ENCODE peak calls at places on chromosomes 1 and 21, in five cellular contexts. Z, L, P, F and Y are unnamed samples.

GRCh38 chr1:201156346-201156745 is 2.1 kb upstream of the TMEM9 start:
- DNase-seq in L (no peak), P (no peak), F (no peak), Z (peak; percentile 3), Y (no peak)

GRCh38 chr1:109791495-109792040 is 27.8 kb upstream of the EPS8L3 start:
- DNase-seq in P (peak; percentile 63), L (no peak), Z (peak; percentile 62), F (no peak), Y (no peak)

GRCh38 chr1:238340989-238341388 is 450.3 kb upstream of the ZP4 start:
- DNase-seq in F (no peak), Z (no peak), P (no peak), L (no peak), Y (no peak)

GRCh38 chr1:84795213-84795612 is 97.8 kb downstream of the LPAR3 start:
- DNase-seq in Z (no peak), L (no peak), P (no peak), F (no peak), Y (no peak)

GRCh38 chr1:173062156-173062938 is 11.6 kb upstream of the TNFSF18 start:
- DNase-seq in P (no peak), L (peak; percentile 52), Z (no peak), F (no peak), Y (peak; percentile 71)

GRCh38 chr1:47708658-47709301 is 270.9 kb downstream of the FOXD2 start:
- DNase-seq in P (peak; percentile 57), L (peak; percentile 18), F (no peak), Z (no peak), Y (no peak)

GRCh38 chr1:43864111-43865045 is 69.2 kb upstream of the ARTN start:
- DNase-seq in L (no peak), Z (no peak), P (no peak), F (no peak), Y (no peak)

GRCh38 chr21:14589855-14590563 is 43.9 kb upstream of the SAMSN1 start:
- DNase-seq in L (no peak), F (no peak), Z (no peak), P (no peak), Y (no peak)

GRCh38 chr1:93678491-93678890 is 3.1 kb downstream of the BCAR3 start:
- DNase-seq in L (no peak), F (no peak), Z (no peak), P (no peak), Y (no peak)

GRCh38 chr1:34398205-34398915 is 221.7 kb downstream of the C1orf94 start:
- DNase-seq in F (no peak), Z (no peak), P (no peak), L (no peak), Y (no peak)

GRCh38 chr1:192788184-192788583 is 20.7 kb upstream of the RGS2 start:
- DNase-seq in F (no peak), L (peak; percentile 62), P (peak; percentile 88), Z (no peak), Y (peak; percentile 71)

GRCh38 chr1:117753652-117754051 is 147.8 kb downstream of the TENT5C start:
- DNase-seq in L (peak; percentile 75), F (no peak), Z (no peak), P (no peak), Y (no peak)

GRCh38 chr21:28256420-28256831 is 736.3 kb downstream of the LTN1 start:
- DNase-seq in F (no peak), Z (no peak), L (peak; percentile 32), P (no peak), Y (no peak)

GRCh38 chr1:172135076-172135672 is 285.3 kb upstream of the C1orf105 start:
- DNase-seq in L (no peak), P (no peak), Z (no peak), F (no peak), Y (no peak)

GRCh38 chr1:230143534-230143933 is 76.5 kb downstream of the GALNT2 start:
- DNase-seq in L (no peak), P (no peak), F (no peak), Z (no peak), Y (no peak)

GRCh38 chr1:156923565-156924477 is 3.4 kb downstream of the LRRC71 start:
- DNase-seq in P (no peak), F (no peak), L (no peak), Z (no peak), Y (no peak)
- H3K4me3 ChIP-seq in P (no peak overlapping the region), F (no peak overlapping the region), L (peak overlapping the region; percentile 3), Z (no peak overlapping the region), Y (peak overlapping the region; percentile 20)

GRCh38 chr1:159675046-159675445 is 39.3 kb downstream of the CRP start:
- DNase-seq in P (no peak), F (no peak), Z (no peak), L (no peak), Y (no peak)
- H3K4me3 ChIP-seq in P (no peak overlapping the region), F (no peak overlapping the region), Z (no peak overlapping the region), L (no peak overlapping the region), Y (no peak overlapping the region)

DNA sequence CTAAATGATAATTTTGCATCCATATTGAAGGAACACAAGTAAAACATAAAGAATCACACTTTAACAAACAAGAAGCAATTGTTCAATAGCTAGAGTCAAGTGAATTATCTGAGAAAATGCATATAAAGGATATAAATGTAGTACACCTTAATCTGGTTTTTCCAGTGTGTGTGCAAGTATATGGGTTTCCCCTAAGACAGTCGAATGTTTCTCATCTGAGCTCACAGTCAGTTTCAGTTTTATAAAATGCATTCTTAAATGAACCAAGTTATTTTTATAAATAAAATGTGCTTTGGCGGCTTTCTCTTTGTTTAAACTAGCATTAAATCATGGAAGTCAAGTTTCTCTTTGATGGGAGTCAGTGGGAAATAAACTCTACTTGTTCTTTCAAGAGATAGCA is 125.9 kb downstream of the PTPRC start:
- DNase-seq in Z (no peak), P (no peak), F (no peak), L (no peak), Y (no peak)
- H3K4me3 ChIP-seq in Z (no peak overlapping the region), P (no peak overlapping the region), F (no peak overlapping the region), L (no peak overlapping the region), Y (no peak overlapping the region)

GRCh38 chr21:42392731-42393442 is 3.0 kb downstream of the TMPRSS3 start:
- DNase-seq in P (no peak), Z (peak; percentile 40), L (no peak), F (peak; percentile 96), Y (no peak)
- H3K4me3 ChIP-seq in P (no peak overlapping the region), Z (no peak overlapping the region), L (no peak overlapping the region), F (peak overlapping the region; percentile 33), Y (no peak overlapping the region)

GRCh38 chr1:246219508-246220030 is 287.5 kb downstream of the SMYD3 start:
- DNase-seq in L (no peak), P (no peak), F (no peak), Z (no peak), Y (peak; percentile 14)
- H3K4me3 ChIP-seq in L (no peak overlapping the region), P (no peak overlapping the region), F (no peak overlapping the region), Z (no peak overlapping the region), Y (no peak overlapping the region)